ENCODE peak calls at places on chromosomes 2 and 18, in eight cellular contexts. I is A549; F is substantia nigra; D is pancreas; N is NCI-H446; V is M059J; M is right lobe of liver; X is stimulated activated CD4-positive, alpha-beta T cell treated with anti-CD3 and anti-CD28 coated beads, Interleukin-2, amount 100 ng/mL, for 24 hours. Y is an unnamed sample.

GRCh38 chr2:74385396-74385795 is 5.3 kb upstream of the DCTN1 start:
- DNase-seq in I (no peak), F (peak; percentile 27), D (no peak), N (no peak), V (no peak), M (no peak), X (no peak), Y (no peak)

GRCh38 chr18:12990128-12990485 is 1.1 kb upstream of the CEP192 start:
- DNase-seq in I (no peak), F (no peak), D (no peak), N (no peak), V (no peak), M (no peak), X (peak; percentile 53), Y (no peak)

GRCh38 chr18:74290831-74291770 is 662 bp downstream of the CYB5A start:
- DNase-seq in I (no peak), F (no peak), D (peak; percentile 69), N (no peak), V (no peak), M (no peak), X (peak; percentile 20), Y (peak; percentile 83)

GRCh38 chr2:37326285-37326684 is 1.7 kb upstream of the PRKD3 start:
- DNase-seq in I (peak; percentile 61), F (no peak), D (peak; percentile 34), N (no peak), V (peak; percentile 86), M (no peak), X (no peak), Y (no peak)

GRCh38 chr2:111126581-111126980 is 5.9 kb downstream of the BCL2L11 start:
- DNase-seq in I (no peak), F (no peak), D (no peak), N (no peak), V (no peak), M (no peak), X (no peak), Y (no peak)

GRCh38 chr2:190190507-190190906 is 128.0 kb upstream of the MSTN start:
- DNase-seq in I (no peak), F (no peak), D (no peak), N (no peak), V (no peak), M (no peak), X (no peak), Y (no peak)

GRCh38 chr2:241627675-241628074 is 9.3 kb downstream of the THAP4 start:
- DNase-seq in I (no peak), F (no peak), D (no peak), N (no peak), V (no peak), M (no peak), X (no peak), Y (no peak)

GRCh38 chr2:35548171-35548570 is 807.4 kb upstream of the CRIM1 start:
- DNase-seq in I (no peak), F (no peak), D (no peak), N (no peak), V (peak; percentile 65), M (no peak), X (no peak), Y (no peak)

GRCh38 chr18:4172491-4172890 is 282.6 kb downstream of the DLGAP1 start:
- DNase-seq in I (no peak), F (no peak), D (no peak), N (peak; percentile 60), V (no peak), M (no peak), X (no peak), Y (no peak)

GRCh38 chr2:216539791-216540241 is 41.2 kb downstream of the RPL37A start:
- DNase-seq in I (peak; percentile 23), F (no peak), D (peak; percentile 89), N (no peak), V (peak; percentile 94), M (peak; percentile 82), X (no peak), Y (peak; percentile 64)

GRCh38 chr2:44526352-44526751 is 164.6 kb downstream of the CAMKMT start:
- DNase-seq in I (no peak), F (no peak), D (no peak), N (no peak), V (no peak), M (peak; percentile 54), X (no peak), Y (no peak)

GRCh38 chr2:187442378-187442777 is 5.7 kb downstream of the CALCRL start:
- DNase-seq in I (no peak), F (no peak), D (no peak), N (no peak), V (no peak), M (no peak), X (no peak), Y (no peak)

GRCh38 chr2:240395896-240396622 is 39.4 kb upstream of the GPC1 start:
- DNase-seq in I (no peak), F (no peak), D (peak; percentile 12), N (no peak), V (no peak), M (no peak), X (no peak), Y (no peak)

GRCh38 chr2:181679544-181679979 is 755 bp downstream of the NEUROD1 start:
- DNase-seq in I (no peak), F (no peak), D (no peak), N (peak; percentile 31), V (no peak), M (no peak), X (no peak), Y (no peak)

GRCh38 chr2:191954446-191954845 is 107.6 kb upstream of the CAVIN2 start:
- DNase-seq in I (no peak), F (no peak), D (no peak), N (no peak), V (no peak), M (no peak), X (no peak), Y (no peak)

GRCh38 chr2:164009801-164010337 is 274.1 kb upstream of the FIGN start:
- DNase-seq in I (no peak), F (no peak), D (no peak), N (peak; percentile 55), V (no peak), M (no peak), X (no peak), Y (no peak)

GRCh38 chr18:27073404-27073830 is 111.7 kb downstream of the CHST9 start:
- DNase-seq in I (no peak), F (no peak), D (no peak), N (no peak), V (no peak), M (no peak), X (no peak), Y (no peak)